ENCODE peak calls at places on chromosome 16, in four cellular contexts. A is H1, X is HCT116, C is K562. D is an unnamed sample.
A peak's percentile ranks its signal among the peaks of the same experiment; 100 is the strongest.

GRCh38 chr16:67490330-67491096 is 7.2 kb upstream of the AGRP start:
- DNase-seq in A (no peak), X (no peak), C (no peak), D (no peak)

GRCh38 chr16:13994239-13995106 is 74.5 kb downstream of the ERCC4 start:
- DNase-seq in X (no peak), A (no peak), C (no peak), D (no peak)

GRCh38 chr16:27642753-27643152 is 92.8 kb downstream of the KATNIP start:
- DNase-seq in X (peak; percentile 7), A (no peak), C (peak; percentile 43), D (peak; percentile 35)

GRCh38 chr16:69115361-69115760 is 9.9 kb downstream of the HAS3 start:
- DNase-seq in X (no peak), A (no peak), C (no peak), D (no peak)

GRCh38 chr16:5903153-5903552 is 805.6 kb upstream of the EEF2KMT start:
- DNase-seq in C (no peak), X (no peak), A (no peak), D (no peak)

GRCh38 chr16:27795992-27796614 is 246.2 kb downstream of the KATNIP start:
- DNase-seq in X (peak; percentile 4), C (peak; percentile 69), A (peak; percentile 21), D (peak; percentile 51)

GRCh38 chr16:89096768-89097527 is 3.3 kb downstream of the ACSF3 start:
- DNase-seq in C (no peak), X (no peak), A (no peak), D (no peak)

GRCh38 chr16:50974438-50975036 is 176.5 kb downstream of the SALL1 start:
- DNase-seq in A (no peak), C (no peak), X (no peak), D (no peak)

GRCh38 chr16:60367739-60368138 is 1633.6 kb upstream of the GOT2 start:
- DNase-seq in A (no peak), X (no peak), C (no peak), D (no peak)

GRCh38 chr16:50467943-50468748 is 80.0 kb upstream of the NKD1 start:
- DNase-seq in X (no peak), A (no peak), C (peak; percentile 83), D (peak; percentile 97)

GRCh38 chr16:12406840-12407690 is 396.6 kb downstream of the CPPED1 start:
- DNase-seq in X (no peak), A (no peak), C (no peak), D (peak; percentile 84)

GRCh38 chr16:66871840-66872239 is 8.5 kb upstream of the PDP2 start:
- DNase-seq in C (no peak), X (no peak), A (no peak), D (no peak)

GRCh38 chr16:2008631-2009301 is 855 bp downstream of the ZNF598 start:
- DNase-seq in C (peak; percentile 46), X (no peak), A (no peak), D (peak; percentile 65)

GRCh38 chr16:63577891-63578290 is 1541.7 kb upstream of the CDH8 start:
- DNase-seq in A (no peak), C (no peak), X (no peak), D (no peak)

GRCh38 chr16:68901910-68902309 is 58.6 kb downstream of the TANGO6 start:
- DNase-seq in C (no peak), A (no peak), X (no peak), D (no peak)

GRCh38 chr16:84618428-84619102 is 687 bp upstream of the COTL1 start:
- DNase-seq in A (peak; percentile 54), C (peak; percentile 75), X (peak; percentile 99), D (peak; percentile 65)

GRCh38 chr16:69160192-69160591 is 26.8 kb upstream of the SNTB2 start:
- DNase-seq in C (no peak), A (no peak), X (no peak), D (no peak)

GRCh38 chr16:20866161-20866772 is 33.9 kb downstream of the DCUN1D3 start:
- DNase-seq in X (peak; percentile 78), A (no peak), C (peak; percentile 54), D (peak; percentile 55)

GRCh38 chr16:23434380-23434779 is 18.6 kb downstream of the COG7 start:
- DNase-seq in X (peak; percentile 59), A (no peak), C (peak; percentile 58), D (peak; percentile 83)

GRCh38 chr16:29702307-29702706 is 23.3 kb downstream of the QPRT start:
- DNase-seq in C (no peak), A (no peak), X (no peak), D (no peak)

GRCh38 chr16:51392651-51393187 is 241.6 kb upstream of the SALL1 start:
- DNase-seq in C (no peak), A (no peak), X (no peak), D (no peak)

GRCh38 chr16:56776562-56776961 is 46.6 kb downstream of the NUP93 start:
- DNase-seq in A (no peak), X (no peak), C (no peak), D (no peak)

GRCh38 chr16:23754594-23755483 is at the start of gene CHP2:
- DNase-seq in A (no peak), X (no peak), C (peak; percentile 93), D (no peak)

GRCh38 chr16:79071424-79071823 is 529.1 kb downstream of the MAF start:
- DNase-seq in C (no peak), X (no peak), A (no peak), D (no peak)

DNA sequence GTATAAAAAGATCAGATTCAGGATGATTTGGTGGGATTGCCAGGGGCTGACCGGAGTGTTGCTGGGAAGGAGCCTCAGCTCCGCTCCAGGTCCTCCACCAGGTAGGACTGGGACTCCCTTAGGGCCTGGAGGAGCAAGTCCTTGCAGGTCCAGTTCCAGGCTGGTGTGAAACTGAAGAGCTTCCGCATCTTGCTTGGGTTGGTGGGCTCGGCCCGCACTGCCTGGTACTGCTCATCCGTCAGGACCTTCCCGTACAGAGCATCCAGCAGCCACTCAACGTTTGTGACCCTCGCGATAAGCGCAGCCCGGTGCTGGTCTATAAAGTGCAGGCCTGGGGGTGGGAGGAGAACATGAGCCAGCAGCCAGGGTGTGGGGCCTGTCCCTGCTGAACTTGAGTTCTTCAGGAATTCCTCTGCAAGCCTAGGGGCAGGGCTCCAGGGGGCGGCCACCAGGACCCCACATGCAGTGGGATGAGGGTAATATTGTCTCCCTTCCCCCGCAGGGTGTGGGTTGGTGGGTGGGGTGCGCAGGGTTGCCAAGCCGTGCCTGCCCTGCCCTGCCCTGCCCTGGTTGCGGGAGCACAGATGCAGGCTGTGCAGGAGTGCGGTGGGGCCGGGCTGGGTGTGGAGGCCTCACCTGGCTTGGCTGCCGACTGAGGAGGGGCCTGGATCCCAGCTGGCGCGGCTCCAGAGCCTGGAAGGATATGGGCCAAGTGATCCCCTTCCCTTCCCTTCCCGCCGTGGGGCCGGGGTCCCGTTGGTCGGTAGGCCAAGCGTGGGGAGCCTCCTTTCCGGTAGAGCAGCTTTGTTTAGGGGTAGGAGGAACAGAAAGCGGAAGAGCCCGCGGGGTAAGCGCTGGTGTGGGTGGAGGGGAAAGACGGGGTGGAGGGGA is 804 bp downstream of the PYCARD start:
- DNase-seq in C (peak; percentile 47), X (no peak), A (no peak), D (no peak)
- TF ChIP-seq POLR2A in C (peak; percentile 50), X (no peak), A (peak; percentile 68), D (no peak)

GRCh38 chr16:10868089-10868488 is 8.9 kb upstream of the CIITA start:
- DNase-seq in C (no peak), A (no peak), X (no peak), D (no peak)

GRCh38 chr16:10867199-10867598 is 9.8 kb upstream of the CIITA start:
- DNase-seq in C (no peak), A (no peak), X (no peak), D (no peak)

GRCh38 chr16:10870137-10870776 is 6.7 kb upstream of the CIITA start:
- DNase-seq in X (no peak), A (no peak), C (no peak), D (peak; percentile 64)

GRCh38 chr16:10870808-10871156 is 6.2 kb upstream of the CIITA start:
- DNase-seq in C (no peak), X (no peak), A (no peak), D (no peak)

DNA sequence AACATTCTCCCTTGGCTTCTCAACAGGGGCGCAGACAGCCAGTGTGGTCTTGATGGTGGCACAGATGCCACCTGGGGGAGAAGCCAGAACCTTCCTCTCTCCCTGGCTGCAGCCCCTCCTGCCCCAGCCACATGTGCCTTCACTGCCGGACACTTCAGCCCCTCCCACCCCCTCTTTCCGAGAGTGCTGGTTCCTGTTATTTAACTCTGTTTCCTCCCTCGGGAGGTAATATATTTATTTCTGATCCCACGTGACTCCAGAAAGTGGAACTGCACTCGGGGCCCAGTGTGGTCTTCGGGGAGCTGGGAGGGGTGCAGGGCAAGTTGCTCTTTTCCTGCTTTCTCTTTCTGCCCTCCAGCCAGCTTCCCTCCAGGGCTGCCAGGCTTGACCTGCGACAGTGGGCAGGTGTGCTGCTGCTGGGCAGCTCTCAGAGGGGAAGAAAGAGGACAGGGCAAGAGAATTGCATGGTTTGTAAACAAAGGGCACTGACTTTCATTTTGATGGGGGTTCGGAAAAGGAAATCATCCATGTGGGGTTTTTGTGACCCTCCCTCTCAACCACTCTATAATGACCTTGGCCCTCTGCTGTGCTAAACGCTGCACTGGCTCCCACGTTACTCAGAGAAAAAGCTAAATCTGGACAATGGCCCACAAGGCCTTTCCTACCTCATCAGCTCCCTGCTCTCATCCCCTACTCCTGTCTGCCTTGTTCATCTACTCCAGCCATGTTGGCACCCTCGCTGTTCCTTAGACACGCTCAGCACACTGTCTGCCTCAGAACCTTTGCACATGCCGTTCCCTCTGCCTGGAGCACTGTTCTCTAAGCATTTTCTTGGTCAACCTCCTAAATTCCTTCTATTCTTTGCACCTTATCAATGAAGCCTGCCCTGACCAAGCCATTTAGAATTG is 8.2 kb upstream of the CIITA start:
- DNase-seq in C (no peak), X (no peak), A (no peak), D (no peak)
- H3K4me1 ChIP-seq in C (no peaks in the 10 kb centered on the region), X (peaks cover 5% of the 10 kb centered on the region), A (no peaks in the 10 kb centered on the region), D (peaks cover 39% of the 10 kb centered on the region)

DNA sequence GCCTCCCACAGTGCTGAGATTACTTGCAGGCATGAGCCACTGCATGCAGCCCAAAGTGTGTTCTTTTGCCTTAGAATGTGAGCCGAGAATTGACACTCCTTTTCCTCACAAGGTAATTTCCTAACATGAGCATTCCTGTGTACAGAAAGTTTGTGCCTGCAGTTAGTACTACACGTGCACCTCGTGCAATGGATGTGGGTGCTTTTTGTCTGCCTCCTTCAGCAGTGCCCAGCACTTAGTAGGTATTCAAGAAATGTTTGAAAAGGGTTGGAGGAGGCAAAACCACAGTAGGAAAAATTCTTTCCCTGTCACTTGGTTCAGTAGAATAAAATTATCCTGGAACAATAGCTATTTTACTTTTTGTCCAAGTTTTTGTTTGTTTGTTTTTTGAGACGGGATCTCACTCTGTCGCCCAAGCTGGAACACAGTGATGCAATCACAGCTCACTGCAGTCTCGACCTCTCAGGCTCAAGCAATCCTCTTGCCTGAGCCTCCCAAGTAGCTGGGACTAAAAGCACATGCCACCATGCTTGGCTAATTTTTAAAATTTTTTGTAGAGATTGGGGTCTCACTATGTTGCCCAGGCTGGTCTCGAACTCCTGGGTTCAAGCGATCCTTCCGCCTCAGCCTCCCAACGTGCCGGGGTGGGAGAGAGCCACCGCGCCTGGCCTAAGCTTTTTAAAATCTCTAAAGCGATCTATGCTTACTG is 2.4 kb downstream of the NDE1 start:
- DNase-seq in C (no peak), A (no peak), X (no peak), D (no peak)
- TF ChIP-seq FOSL1 in C (no peak), A (no peak), X (no peak), D (no peak)

GRCh38 chr16:11345040-11345862 is at the start of gene RMI2:
- DNase-seq in A (peak; percentile 84), X (peak; percentile 89), C (peak; percentile 100), D (peak; percentile 99)
- TF ChIP-seq POLR2A in A (peak; percentile 79), X (peak; percentile 36), C (peak; percentile 63), D (peak; percentile 51)

GRCh38 chr16:58032710-58033293 is 7.2 kb downstream of the MMP15 start:
- DNase-seq in X (no peak), A (no peak), C (peak; percentile 78), D (no peak)
- H3K4me1 ChIP-seq in X (peaks cover 11% of the 10 kb centered on the region), A (peaks cover 12% of the 10 kb centered on the region), C (peaks cover 33% of the 10 kb centered on the region), D (peaks cover 40% of the 10 kb centered on the region)